ENCODE peak calls at places on chromosome 12, in ten cellular contexts. L is mucosa of descending colon, Q is pancreas, R is cardiac fibroblast, Z is brain microvascular endothelial cell, N is astrocyte of the spinal cord, P is choroid plexus epithelial cell, K is suprapubic skin, Y is GM23338, C is epithelial cell of esophagus. W is an unnamed sample.

GRCh38 chr12:55906056-55906455 is 21.6 kb downstream of the PYM1 start:
- DNase-seq in L (no peak), Q (no peak), Y (no peak), N (peak), Z (peak), C (peak), K (no peak), P (peak), R (peak), W (no peak)

GRCh38 chr12:128970110-128970509 is 116.8 kb downstream of the GLT1D1 start:
- DNase-seq in K (no peak), N (no peak), Y (no peak), P (no peak), R (no peak), C (no peak), L (no peak), Z (no peak), Q (no peak), W (no peak)

GRCh38 chr12:2389079-2389790 is 336.4 kb downstream of the CACNA1C start:
- DNase-seq in L (no peak), Q (no peak), N (no peak), Z (no peak), C (no peak), P (no peak), K (no peak), Y (no peak), R (no peak), W (no peak)

GRCh38 chr12:92739099-92739498 is 36.3 kb downstream of the PLEKHG7 start:
- DNase-seq in Q (no peak), Z (no peak), R (peak), L (no peak), P (peak), K (no peak), N (no peak), Y (peak), C (no peak), W (no peak)

GRCh38 chr12:14418526-14418925 is 53.0 kb downstream of the ATF7IP start:
- DNase-seq in Z (no peak), Q (no peak), K (no peak), Y (no peak), C (peak), L (no peak), R (peak), N (peak), P (peak), W (no peak)

GRCh38 chr12:128387811-128388422 is 120.9 kb downstream of the TMEM132C start:
- DNase-seq in L (peak), K (no peak), Q (peak), R (peak), Z (no peak), C (no peak), Y (peak), P (no peak), N (no peak), W (no peak)

GRCh38 chr12:82648510-82648909 is 38.2 kb upstream of the TMTC2 start:
- DNase-seq in K (no peak), P (no peak), Z (no peak), L (no peak), N (no peak), C (no peak), Q (no peak), Y (no peak), R (no peak), W (no peak)

GRCh38 chr12:636632-637031 is 26.6 kb downstream of the NINJ2 start:
- DNase-seq in K (no peak), Y (no peak), R (no peak), C (no peak), Z (no peak), L (no peak), N (no peak), P (no peak), Q (no peak), W (no peak)

GRCh38 chr12:52942056-52942913 is 6.6 kb upstream of the KRT18 start:
- DNase-seq in C (peak), R (no peak), Y (no peak), Z (no peak), N (no peak), K (no peak), L (peak), P (peak), Q (no peak), W (no peak)

GRCh38 chr12:33634544-33634943 is 194.9 kb upstream of the SYT10 start:
- DNase-seq in Q (no peak), K (no peak), N (no peak), R (no peak), L (no peak), C (no peak), P (no peak), Y (no peak), Z (no peak), W (no peak)

GRCh38 chr12:46892887-46893286 is 67.1 kb upstream of the SLC38A4 start:
- DNase-seq in C (no peak), N (no peak), Z (no peak), L (no peak), Y (no peak), R (no peak), Q (no peak), K (no peak), P (no peak), W (no peak)

DNA sequence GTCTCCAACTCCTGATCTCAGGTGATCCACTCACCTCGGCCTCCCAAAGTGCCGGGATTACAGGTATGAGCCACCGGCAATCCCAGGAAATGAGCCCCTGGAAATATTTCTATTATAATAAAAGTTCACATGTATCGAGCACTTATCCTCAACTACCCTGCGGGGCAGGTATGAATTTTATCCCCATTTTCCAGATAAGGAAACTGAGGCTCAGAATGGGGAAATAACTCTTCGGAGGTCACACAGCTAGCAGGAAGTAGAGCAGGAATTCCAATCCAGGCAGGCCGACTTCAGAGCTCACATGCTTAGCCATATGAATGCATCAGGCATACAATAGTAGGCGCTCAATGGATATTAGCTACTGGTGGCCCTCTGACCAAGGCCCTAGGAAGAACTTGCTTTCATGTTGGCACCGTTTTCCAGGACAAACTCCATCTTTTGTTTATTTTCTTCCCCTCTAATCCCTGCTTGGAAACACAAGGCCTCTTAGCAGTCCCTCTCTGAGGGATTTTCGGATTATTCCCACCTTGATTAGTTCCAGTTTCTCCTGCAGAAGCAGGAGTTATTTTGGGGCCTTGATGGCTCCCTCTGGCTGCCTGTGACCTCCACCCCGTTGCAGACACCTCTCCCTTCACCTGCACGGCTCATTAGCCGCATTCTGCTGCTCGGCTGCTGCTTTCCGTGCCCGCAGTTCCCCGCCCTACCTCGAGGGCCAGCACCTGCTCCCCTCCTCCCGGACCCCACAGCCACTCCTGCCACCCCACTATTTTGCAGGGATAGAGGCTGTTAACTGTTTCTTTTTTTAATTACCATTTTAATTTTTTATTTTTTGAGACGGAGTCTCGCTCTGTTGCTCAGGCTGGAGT is 18.7 kb upstream of the POP5 start:
- DNase-seq in N (no peak), L (no peak), Q (no peak), R (no peak), P (no peak), K (no peak), Z (no peak), Y (peak), C (no peak), W (no peak)
- TF ChIP-seq CTCF in N (no peak), L (no peak), Q (no peak), R (no peak), P (no peak), K (no peak), Z (no peak), Y (peak), C (no peak), W (no peak)

GRCh38 chr12:8993827-8994226 is 4.5 kb downstream of the KLRG1 start:
- DNase-seq in Q (no peak), K (no peak), Y (no peak), P (no peak), R (no peak), C (no peak), N (no peak), Z (no peak), L (no peak), W (no peak)

GRCh38 chr12:8989425-8989824 is at the start of gene KLRG1:
- DNase-seq in P (no peak), Q (no peak), Z (no peak), K (no peak), L (no peak), R (no peak), C (no peak), Y (no peak), N (no peak), W (no peak)

GRCh38 chr12:8995021-8995775 is 5.9 kb downstream of the KLRG1 start:
- DNase-seq in R (no peak), C (no peak), Z (no peak), Q (no peak), Y (no peak), L (no peak), N (no peak), P (no peak), K (no peak), W (no peak)

GRCh38 chr12:8992086-8992409 is 2.7 kb downstream of the KLRG1 start:
- DNase-seq in Y (no peak), R (no peak), Z (no peak), C (no peak), N (no peak), K (no peak), P (no peak), Q (no peak), L (no peak), W (no peak)

GRCh38 chr12:8991371-8992085 is 2.2 kb downstream of the KLRG1 start:
- DNase-seq in L (no peak), P (no peak), Z (no peak), Y (no peak), K (no peak), R (no peak), Q (no peak), N (no peak), C (no peak), W (no peak)
- H3K4me3 ChIP-seq in L (no peak), P (no peak), Z (no peak), Y (no peak), K (no peak), R (no peak), Q (no peak), N (no peak), C (no peak), W (no peak)

GRCh38 chr12:110826592-110827200 is 20.1 kb upstream of the CCDC63 start:
- DNase-seq in Q (peak), N (peak), R (peak), C (peak), L (peak), P (peak), K (peak), Z (peak), Y (peak), W (peak)
- TF ChIP-seq CTCF in Q (peak), N (peak), R (peak), C (peak), L (peak), P (peak), K (peak), Z (peak), Y (peak), W (peak)

GRCh38 chr12:122869207-122869973 is 26.5 kb downstream of the VPS37B start:
- DNase-seq in N (no peak), L (peak), P (no peak), Q (no peak), R (no peak), C (no peak), Y (no peak), Z (no peak), K (peak), W (no peak)

GRCh38 chr12:122868471-122869177 is 27.3 kb downstream of the VPS37B start:
- DNase-seq in Y (no peak), C (no peak), K (peak), R (no peak), L (peak), P (no peak), Q (no peak), Z (no peak), N (no peak), W (no peak)

GRCh38 chr12:122871851-122872785 is 23.8 kb downstream of the VPS37B start:
- DNase-seq in Z (peak), R (peak), Y (peak), K (peak), P (peak), N (peak), L (peak), C (peak), Q (no peak), W (no peak)

GRCh38 chr12:122870867-122871664 is 24.9 kb downstream of the VPS37B start:
- DNase-seq in Q (no peak), N (peak), Z (peak), R (peak), C (no peak), L (peak), P (peak), K (peak), Y (no peak), W (no peak)

DNA sequence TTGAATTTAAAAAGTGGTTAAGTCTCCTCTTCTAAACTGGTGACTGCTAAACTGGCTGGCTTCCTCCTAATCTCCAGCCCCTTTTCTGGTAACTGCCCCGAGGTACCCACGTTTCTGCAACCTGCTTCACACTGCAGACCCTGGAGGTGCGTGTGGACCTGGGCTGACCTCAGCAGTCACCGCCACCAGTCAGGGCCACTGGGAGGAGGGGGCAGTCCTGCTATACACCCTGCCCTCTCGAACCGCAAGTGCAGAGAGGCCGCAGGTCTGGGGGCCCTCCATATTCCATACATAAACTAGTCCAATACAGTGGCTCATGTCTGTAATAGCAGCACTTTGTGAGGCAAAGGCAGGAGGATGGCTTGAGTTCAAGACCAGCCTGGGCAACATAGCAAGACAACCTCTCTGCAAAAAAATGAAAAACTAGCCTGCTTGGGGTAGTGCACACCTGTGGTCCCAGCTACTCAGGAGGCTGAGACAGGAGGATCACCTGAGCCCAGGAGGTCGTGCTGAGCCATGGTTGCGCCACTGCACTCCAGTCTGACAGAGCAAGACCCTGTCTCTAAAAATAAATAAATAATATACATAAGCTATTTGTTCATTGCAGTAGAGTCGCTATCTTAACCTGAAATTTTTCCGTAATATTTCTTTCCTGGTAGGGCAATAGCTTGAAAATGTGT is 25.6 kb downstream of the VPS37B start:
- DNase-seq in K (peak), R (no peak), N (no peak), P (no peak), Q (no peak), Z (no peak), L (peak), C (no peak), Y (no peak), W (no peak)
- H3K4me3 ChIP-seq in K (no peak), R (no peak), N (no peak), P (no peak), Q (no peak), Z (no peak), L (no peak), C (no peak), Y (no peak), W (no peak)

GRCh38 chr12:89707992-89708792 is 446 bp downstream of the ATP2B1 start:
- DNase-seq in Y (peak), N (peak), L (peak), P (peak), Z (peak), C (peak), K (peak), R (peak), Q (peak), W (no peak)
- TF ChIP-seq CTCF in Y (no peak), N (no peak), L (no peak), P (no peak), Z (no peak), C (peak), K (no peak), R (peak), Q (no peak), W (no peak)

GRCh38 chr12:29582677-29583076 is 85.2 kb upstream of the OVCH1 start:
- DNase-seq in P (no peak), Y (no peak), Q (no peak), L (no peak), Z (no peak), R (peak), N (no peak), K (no peak), C (no peak), W (no peak)
- H3K4me3 ChIP-seq in P (no peak), Y (no peak), Q (no peak), L (no peak), Z (no peak), R (no peak), N (no peak), K (no peak), C (no peak), W (no peak)

GRCh38 chr12:45490232-45490881 is 239.1 kb upstream of the ARID2 start:
- DNase-seq in C (peak), P (no peak), L (no peak), Y (no peak), Z (no peak), K (no peak), Q (no peak), R (no peak), N (no peak), W (no peak)
- TF ChIP-seq CTCF in C (peak), P (no peak), L (no peak), Y (peak), Z (no peak), K (no peak), Q (no peak), R (no peak), N (no peak), W (no peak)

DNA sequence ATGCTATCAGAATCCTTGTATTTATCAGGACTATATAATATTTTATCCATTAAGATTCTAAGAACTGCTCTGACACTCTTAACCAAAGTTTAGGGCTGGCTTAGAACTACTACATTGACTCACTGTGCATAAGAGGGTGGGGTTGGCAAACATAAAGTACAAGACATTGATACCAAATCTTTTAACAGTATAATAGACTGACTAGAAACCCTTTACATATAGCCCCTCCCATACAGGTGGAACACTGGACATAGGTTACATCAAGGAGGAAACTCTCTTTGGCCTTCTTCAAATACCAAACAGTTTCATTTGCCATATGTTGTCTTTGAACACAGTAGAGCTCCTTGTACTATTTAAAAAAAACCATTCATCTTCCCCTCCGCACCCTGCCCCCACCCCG is 15.6 kb upstream of the REP15 start:
- DNase-seq in K (no peak), N (no peak), R (no peak), L (no peak), C (no peak), P (no peak), Q (no peak), Y (no peak), Z (no peak), W (no peak)
- H3K4me3 ChIP-seq in K (no peak), N (no peak), R (no peak), L (no peak), C (no peak), P (no peak), Q (no peak), Y (no peak), Z (no peak), W (no peak)

GRCh38 chr12:103962493-103962892 is 3.2 kb upstream of the TDG start:
- DNase-seq in C (no peak), N (no peak), L (no peak), Q (no peak), Y (peak), P (no peak), R (no peak), Z (no peak), K (no peak), W (no peak)

GRCh38 chr12:103966736-103967135 is 1.1 kb downstream of the TDG start:
- DNase-seq in L (no peak), Y (no peak), P (peak), Q (no peak), N (peak), C (no peak), Z (no peak), K (no peak), R (peak), W (no peak)

GRCh38 chr12:103965255-103965589 is 450 bp upstream of the TDG start:
- DNase-seq in Q (no peak), L (no peak), K (no peak), N (no peak), P (no peak), R (no peak), C (no peak), Y (no peak), Z (no peak), W (no peak)

GRCh38 chr12:103964805-103965204 is 867 bp upstream of the TDG start:
- DNase-seq in P (no peak), C (no peak), L (no peak), K (no peak), Y (no peak), R (no peak), N (no peak), Z (no peak), Q (no peak), W (no peak)

DNA sequence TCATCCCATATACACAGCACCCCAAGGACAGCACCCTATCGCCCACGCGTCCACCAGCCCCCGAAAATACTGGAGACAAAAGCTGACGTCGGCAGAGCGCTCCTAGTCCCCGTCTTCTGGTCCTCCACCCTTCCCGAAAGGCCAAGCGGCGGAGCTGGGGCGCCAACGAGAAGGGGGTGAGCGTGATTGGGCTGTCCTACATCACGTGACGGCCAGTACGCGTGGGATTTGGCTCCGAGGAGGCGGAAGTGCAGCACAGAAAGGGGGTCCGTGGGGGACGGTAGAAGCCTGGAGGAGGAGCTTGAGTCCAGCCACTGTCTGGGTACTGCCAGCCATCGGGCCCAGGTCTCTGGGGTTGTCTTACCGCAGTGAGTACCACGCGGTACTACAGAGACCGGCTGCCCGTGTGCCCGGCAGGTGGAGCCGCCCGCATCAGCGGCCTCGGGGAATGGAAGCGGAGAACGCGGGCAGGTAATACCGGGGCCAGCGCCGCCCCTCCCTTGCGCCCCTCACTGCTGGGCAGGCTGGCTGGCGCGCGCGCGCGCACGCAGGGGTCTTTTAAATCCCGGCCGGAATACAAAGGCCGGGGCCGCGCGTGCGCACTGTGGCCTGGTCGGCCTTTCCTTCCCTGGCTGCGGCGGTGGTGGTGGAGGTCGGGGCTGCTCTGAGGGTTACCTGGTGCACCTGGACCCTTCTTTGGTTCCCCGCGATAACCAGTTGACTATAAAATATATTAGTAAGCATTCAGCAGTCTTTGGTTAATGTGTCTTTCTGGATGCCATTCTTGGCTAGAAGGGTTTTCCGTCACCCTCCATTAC is at the start of gene TDG:
- DNase-seq in P (peak), Y (peak), L (peak), N (peak), K (peak), C (peak), Z (peak), Q (peak), R (peak), W (peak)
- TF ChIP-seq CTCF in P (no peak), Y (no peak), L (no peak), N (no peak), K (no peak), C (peak), Z (peak), Q (no peak), R (no peak), W (no peak)

GRCh38 chr12:116541547-116542344 is 17.4 kb upstream of the MAP1LC3B2 start:
- DNase-seq in L (no peak), Z (no peak), R (no peak), Q (no peak), P (no peak), K (no peak), N (no peak), C (no peak), Y (no peak), W (no peak)

GRCh38 chr12:116538682-116539264 is 20.4 kb upstream of the MAP1LC3B2 start:
- DNase-seq in Q (no peak), L (no peak), P (no peak), C (no peak), N (no peak), Z (no peak), Y (peak), R (no peak), K (no peak), W (no peak)

GRCh38 chr12:116539361-116539771 is 19.8 kb upstream of the MAP1LC3B2 start:
- DNase-seq in Z (no peak), C (peak), K (no peak), R (peak), N (no peak), Q (no peak), L (no peak), Y (no peak), P (no peak), W (no peak)

GRCh38 chr12:116540617-116541152 is 18.5 kb upstream of the MAP1LC3B2 start:
- DNase-seq in L (no peak), Z (no peak), P (no peak), Q (no peak), K (no peak), Y (no peak), N (no peak), R (no peak), C (no peak), W (no peak)

GRCh38 chr12:116539905-116540482 is 19.2 kb upstream of the MAP1LC3B2 start:
- DNase-seq in C (peak), K (no peak), Z (peak), Y (peak), N (peak), P (peak), L (no peak), Q (peak), R (peak), W (no peak)
- H3K4me3 ChIP-seq in C (no peak), K (no peak), Z (no peak), Y (peak), N (no peak), P (no peak), L (no peak), Q (no peak), R (no peak), W (no peak)

W was measured in HFF-Myc.